ENCODE peak calls at places on chromosomes 13 and 19, in four cellular contexts. U is upper lobe of right lung; M is CD4-positive, alpha-beta memory T cell; H is CD4-positive, CD25-positive, alpha-beta regulatory T cell. T is an unnamed sample.

GRCh38 chr19:43751466-43752220 is 3.1 kb downstream of the SMG9 start:
- DNase-seq in U (no peak), M (no peak), H (no peak), T (no peak)

GRCh38 chr19:15249912-15250634 is 17.8 kb upstream of the EPHX3 start:
- DNase-seq in U (no peak), M (no peak), H (no peak), T (no peak)

GRCh38 chr13:43153436-43154082 is 130.2 kb downstream of the DNAJC15 start:
- DNase-seq in U (no peak), M (no peak), H (no peak), T (no peak)

GRCh38 chr19:49492573-49493411 is 3.4 kb upstream of the RPS11 start:
- DNase-seq in U (no peak), M (no peak), H (no peak), T (no peak)

GRCh38 chr19:33740811-33741396 is 55.8 kb upstream of the KCTD15 start:
- DNase-seq in U (peak; percentile 46), M (no peak), H (no peak), T (no peak)

GRCh38 chr13:114140909-114141255 is 8.5 kb upstream of the RASA3 start:
- DNase-seq in U (no peak), M (peak; percentile 73), H (no peak), T (no peak)

GRCh38 chr19:32104465-32105235 is 240.8 kb upstream of the ZNF507 start:
- DNase-seq in U (no peak), M (no peak), H (no peak), T (no peak)

GRCh38 chr13:31050486-31051400 is 111.0 kb downstream of the HSPH1 start:
- DNase-seq in U (no peak), M (no peak), H (no peak), T (no peak)

GRCh38 chr13:71864094-71864980 is 2.7 kb downstream of the DACH1 start:
- DNase-seq in U (peak; percentile 69), M (no peak), H (no peak), T (peak; percentile 35)

GRCh38 chr13:79988573-79988972 is 352.4 kb downstream of the SPRY2 start:
- DNase-seq in U (no peak), M (no peak), H (no peak), T (no peak)

GRCh38 chr13:20175907-20176652 is 15.2 kb upstream of the GJA3 start:
- DNase-seq in U (no peak), M (no peak), H (no peak), T (no peak)

GRCh38 chr13:112984501-112984900 is 15.5 kb downstream of the MCF2L start:
- DNase-seq in U (no peak), M (no peak), H (no peak), T (no peak)

GRCh38 chr13:112985803-112986408 is 16.9 kb downstream of the MCF2L start:
- DNase-seq in U (no peak), M (no peak), H (no peak), T (no peak)

GRCh38 chr13:112983428-112984196 is 14.6 kb downstream of the MCF2L start:
- DNase-seq in U (no peak), M (no peak), H (no peak), T (no peak)

GRCh38 chr13:112986470-112986869 is 17.5 kb downstream of the MCF2L start:
- DNase-seq in U (no peak), M (no peak), H (no peak), T (no peak)

GRCh38 chr13:112984954-112985802 is 16.2 kb downstream of the MCF2L start:
- DNase-seq in U (no peak), M (no peak), H (no peak), T (no peak)
- H3K4me3 ChIP-seq in U (no peak overlapping the region), M (no peak overlapping the region), H (no peak overlapping the region), T (no peak overlapping the region)

GRCh38 chr13:110872034-110872767 is 42.7 kb downstream of the ANKRD10 start:
- DNase-seq in U (no peak), M (no peak), H (no peak), T (no peak)

GRCh38 chr13:110872768-110873638 is 41.9 kb downstream of the ANKRD10 start:
- DNase-seq in U (no peak), M (no peak), H (no peak), T (no peak)

GRCh38 chr13:110874508-110874960 is 40.3 kb downstream of the ANKRD10 start:
- DNase-seq in U (peak; percentile 93), M (no peak), H (peak; percentile 11), T (peak; percentile 74)

GRCh38 chr13:110875243-110875642 is 39.6 kb downstream of the ANKRD10 start:
- DNase-seq in U (no peak), M (no peak), H (no peak), T (no peak)

GRCh38 chr13:110873639-110874507 is 41.0 kb downstream of the ANKRD10 start:
- DNase-seq in U (no peak), M (no peak), H (no peak), T (no peak)
- H3K27ac ChIP-seq in U (no peak overlapping the region), M (no peak overlapping the region), H (no peak overlapping the region), T (no peak overlapping the region)

GRCh38 chr19:2287585-2287984 is 5.6 kb upstream of the PEAK3 start:
- DNase-seq in U (no peak), M (no peak), H (no peak), T (no peak)
- H3K27me3 ChIP-seq in U (peaks cover 33% of the 10 kb centered on the region), M (no peaks in the 10 kb centered on the region), H (no peaks in the 10 kb centered on the region), T (no peaks in the 10 kb centered on the region)

GRCh38 chr13:91719033-91719432 is 320.6 kb downstream of the GPC5 start:
- DNase-seq in U (no peak), M (no peak), H (no peak), T (no peak)

GRCh38 chr13:91721413-91721812 is 323.0 kb downstream of the GPC5 start:
- DNase-seq in U (no peak), M (no peak), H (no peak), T (no peak)

GRCh38 chr13:91714726-91715334 is 316.4 kb downstream of the GPC5 start:
- DNase-seq in U (no peak), M (no peak), H (no peak), T (no peak)

GRCh38 chr13:91710733-91711132 is 312.3 kb downstream of the GPC5 start:
- DNase-seq in U (no peak), M (no peak), H (no peak), T (no peak)

GRCh38 chr13:91716436-91717065 is 318.1 kb downstream of the GPC5 start:
- DNase-seq in U (no peak), M (no peak), H (no peak), T (no peak)
- H3K4me3 ChIP-seq in U (no peak overlapping the region), M (no peak overlapping the region), H (no peak overlapping the region), T (no peak overlapping the region)

DNA sequence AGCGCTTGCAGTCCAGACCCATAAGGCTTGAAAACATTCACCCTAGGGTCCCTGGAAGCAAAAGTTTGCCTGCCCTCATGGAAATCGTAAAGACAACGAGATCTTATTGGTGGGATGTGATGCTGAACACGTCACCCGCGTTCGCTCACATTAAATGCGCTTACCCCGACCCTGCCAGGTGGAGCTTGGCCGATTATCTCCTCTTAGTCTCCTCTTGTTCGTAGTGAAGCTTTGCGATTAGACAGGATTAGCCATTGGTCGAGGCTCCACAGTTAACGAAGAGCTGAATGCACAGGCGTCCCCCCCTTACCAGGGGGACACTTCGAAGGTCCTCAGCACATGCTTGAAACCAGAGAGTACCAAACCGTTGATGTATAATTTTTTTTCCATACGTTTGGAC is 16.0 kb upstream of the KDM4B start:
- DNase-seq in U (no peak), M (no peak), H (no peak), T (no peak)
- H3K27ac ChIP-seq in U (no peak overlapping the region), M (no peak overlapping the region), H (no peak overlapping the region), T (no peak overlapping the region)

GRCh38 chr19:12996542-12997094 is 1.3 kb downstream of the NFIX start:
- DNase-seq in U (no peak), M (no peak), H (no peak), T (no peak)
- H3K27me3 ChIP-seq in U (no peaks in the 10 kb centered on the region), M (no peaks in the 10 kb centered on the region), H (peaks cover 3% of the 10 kb centered on the region), T (no peaks in the 10 kb centered on the region)